ENCODE peak calls at places on chromosomes 16 and 17, in four cellular contexts. K is effector memory CD4-positive, alpha-beta T cell; Y is psoas muscle; D is IMR-90. R is an unnamed sample.

GRCh38 chr16:10485698-10486382 is 94.6 kb downstream of the EMP2 start:
- DNase-seq in D (no peak), Y (no peak), K (no peak), R (no peak)

GRCh38 chr17:36082062-36082461 is 7.9 kb downstream of the CCL3 start:
- DNase-seq in K (no peak), Y (no peak), D (no peak), R (no peak)

GRCh38 chr17:47231334-47231733 is 22.2 kb downstream of the MYL4 start:
- DNase-seq in K (no peak), D (no peak), Y (no peak), R (no peak)

GRCh38 chr16:3134338-3135119 is at the start of gene ZNF213:
- DNase-seq in K (peak; percentile 90), D (peak; percentile 97), Y (peak; percentile 97), R (peak; percentile 93)

GRCh38 chr16:35598696-35599332 is 2139.4 kb downstream of the TP53TG3F start:
- DNase-seq in Y (no peak), K (no peak), D (no peak), R (no peak)

GRCh38 chr17:20965492-20965891 is 77.3 kb downstream of the USP22 start:
- DNase-seq in Y (no peak), K (no peak), D (no peak), R (no peak)

GRCh38 chr16:10385725-10386516 is at the start of gene ATF7IP2:
- DNase-seq in Y (peak; percentile 85), K (peak; percentile 74), D (peak; percentile 77), R (peak; percentile 78)

GRCh38 chr17:29977836-29978235 is 36.4 kb downstream of the EFCAB5 start:
- DNase-seq in K (no peak), Y (no peak), D (peak; percentile 41), R (no peak)

GRCh38 chr16:10016761-10017160 is 165.5 kb downstream of the GRIN2A start:
- DNase-seq in D (no peak), K (no peak), Y (no peak), R (no peak)

GRCh38 chr17:78144146-78144719 is 2.0 kb upstream of the C17orf99 start:
- DNase-seq in K (no peak), D (peak; percentile 76), Y (peak; percentile 84), R (no peak)

GRCh38 chr16:70664325-70665112 is 18.2 kb downstream of the IL34 start:
- DNase-seq in D (no peak), Y (no peak), K (no peak), R (no peak)

GRCh38 chr16:1830213-1830612 is 3.2 kb downstream of the FAHD1 start:
- DNase-seq in K (no peak), D (no peak), Y (no peak), R (no peak)

GRCh38 chr17:75154195-75155106 is at the start of gene JPT1:
- DNase-seq in Y (peak; percentile 99), K (peak; percentile 96), D (peak; percentile 99), R (peak; percentile 96)

GRCh38 chr16:68762996-68763756 is 26.1 kb downstream of the CDH1 start:
- DNase-seq in D (no peak), Y (no peak), K (no peak), R (no peak)

GRCh38 chr17:82668631-82669099 is 20.4 kb upstream of the WDR45B start:
- DNase-seq in Y (peak; percentile 84), K (no peak), D (peak; percentile 44), R (peak; percentile 48)

GRCh38 chr17:283911-284675 is 68.5 kb downstream of the RPH3AL start:
- DNase-seq in K (no peak), Y (no peak), D (no peak), R (no peak)

GRCh38 chr17:39400547-39401411 is 647 bp downstream of the FBXL20 start:
- DNase-seq in D (no peak), K (no peak), Y (peak; percentile 70), R (no peak)

GRCh38 chr17:81334419-81334896 is 39.4 kb upstream of the SLC38A10 start:
- DNase-seq in K (no peak), D (no peak), Y (peak; percentile 75), R (no peak)

GRCh38 chr17:9644910-9645751 is at the start of gene USP43:
- DNase-seq in D (no peak), Y (no peak), K (no peak), R (no peak)

GRCh38 chr16:50166511-50167500 is 13.7 kb downstream of the TENT4B start:
- DNase-seq in K (no peak), Y (no peak), D (no peak), R (no peak)

GRCh38 chr16:13510425-13511151 is 409.4 kb upstream of the ERCC4 start:
- DNase-seq in K (no peak), Y (no peak), D (no peak), R (no peak)

GRCh38 chr17:67276075-67276474 is 31.1 kb upstream of the HELZ start:
- DNase-seq in D (no peak), K (no peak), Y (no peak), R (no peak)

GRCh38 chr16:69013991-69014390 is 91.5 kb upstream of the HAS3 start:
- DNase-seq in K (no peak), Y (no peak), D (peak; percentile 25), R (no peak)

GRCh38 chr17:8056232-8056975 is 17.5 kb downstream of the ALOX15B start:
- DNase-seq in K (no peak), D (peak; percentile 71), Y (no peak), R (peak; percentile 26)

GRCh38 chr17:647340-648197 is 67.1 kb downstream of the VPS53 start:
- DNase-seq in D (no peak), K (no peak), Y (no peak), R (no peak)

GRCh38 chr17:56629450-56630187 is 36.1 kb downstream of the NOG start:
- DNase-seq in D (peak; percentile 37), Y (no peak), K (no peak), R (peak; percentile 31)

GRCh38 chr16:75341934-75342811 is 90.7 kb upstream of the BCAR1 start:
- DNase-seq in D (peak; percentile 65), K (no peak), Y (no peak), R (no peak)
- H3K27ac ChIP-seq in D (no peak overlapping the region), K (no peak overlapping the region), Y (peak overlapping the region; percentile 6), R (no peak overlapping the region)

DNA sequence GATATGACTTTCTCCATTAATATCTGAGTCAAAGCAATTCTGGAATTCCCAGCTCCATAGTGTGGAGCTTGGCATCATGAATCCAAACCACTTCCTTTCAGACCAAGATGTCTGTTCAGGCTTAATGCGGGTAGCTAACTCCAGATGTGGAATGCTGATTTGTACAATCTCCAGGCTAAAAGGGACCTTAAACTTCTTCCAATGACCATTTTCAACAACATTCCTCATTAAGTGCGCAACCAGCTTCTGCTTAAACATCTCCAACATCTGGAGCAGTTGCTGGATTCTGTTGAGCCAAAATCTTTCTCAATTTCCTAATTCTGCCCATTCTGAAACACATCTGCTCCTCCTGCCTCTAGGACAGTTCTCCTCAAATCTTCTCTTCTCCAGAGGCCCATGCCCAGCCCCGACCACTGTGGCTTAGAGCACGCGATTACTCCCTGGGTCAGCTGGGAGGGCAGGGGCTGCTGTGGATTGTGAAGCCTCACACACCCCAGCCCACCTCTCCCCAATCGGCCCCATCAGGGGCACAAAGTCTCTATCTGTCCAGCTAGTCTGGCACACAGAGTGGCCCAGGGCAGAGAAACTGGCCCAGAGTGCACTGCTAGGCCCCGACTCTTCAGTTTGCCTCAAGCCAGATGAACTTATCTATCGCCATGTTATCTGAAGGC is 36.2 kb downstream of the ASPA start:
- DNase-seq in D (no peak), K (no peak), Y (peak; percentile 62), R (no peak)
- H3K27ac ChIP-seq in D (no peak overlapping the region), K (no peak overlapping the region), Y (peak overlapping the region; percentile 89), R (no peak overlapping the region)

DNA sequence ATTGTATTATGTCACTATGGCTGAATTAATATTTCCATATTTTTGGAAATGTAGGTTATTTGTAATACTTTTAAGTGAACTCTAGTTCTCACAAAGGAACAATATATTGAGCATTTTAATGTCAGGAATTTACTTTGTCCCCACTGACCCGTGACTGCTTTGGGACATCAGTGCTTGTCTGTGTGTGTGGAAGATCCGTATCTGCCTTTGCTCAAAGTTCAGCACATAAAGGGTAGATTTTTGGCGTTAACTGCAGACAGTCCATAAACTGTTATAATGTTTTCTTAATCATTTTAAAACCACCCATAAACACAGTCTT is 39.3 kb upstream of the AQP8 start:
- DNase-seq in D (no peak), K (no peak), Y (no peak), R (no peak)
- H3K27ac ChIP-seq in D (no peak overlapping the region), K (no peak overlapping the region), Y (no peak overlapping the region), R (no peak overlapping the region)

DNA sequence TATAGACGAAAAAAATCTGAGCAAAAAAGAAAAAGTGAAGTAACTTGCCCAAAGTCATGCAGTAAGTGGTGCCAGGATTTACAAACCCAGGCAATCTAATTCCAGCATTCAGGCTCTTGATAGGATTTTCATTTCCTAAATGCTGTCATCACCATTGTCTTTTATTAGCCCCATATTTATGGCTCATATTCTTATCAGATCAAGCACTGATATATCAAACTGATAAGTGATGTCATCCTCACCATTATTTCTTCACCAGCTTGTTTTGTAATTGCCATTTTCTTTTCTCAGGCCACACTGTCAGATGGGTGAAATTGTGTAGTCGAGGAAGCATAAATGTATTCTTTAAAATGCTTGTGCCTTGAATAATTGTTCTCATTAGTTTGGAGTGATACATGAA is 1.3 kb downstream of the RAD51C start:
- DNase-seq in D (no peak), Y (no peak), K (no peak), R (no peak)
- H3K27ac ChIP-seq in D (no peak overlapping the region), Y (no peak overlapping the region), K (no peak overlapping the region), R (no peak overlapping the region)

DNA sequence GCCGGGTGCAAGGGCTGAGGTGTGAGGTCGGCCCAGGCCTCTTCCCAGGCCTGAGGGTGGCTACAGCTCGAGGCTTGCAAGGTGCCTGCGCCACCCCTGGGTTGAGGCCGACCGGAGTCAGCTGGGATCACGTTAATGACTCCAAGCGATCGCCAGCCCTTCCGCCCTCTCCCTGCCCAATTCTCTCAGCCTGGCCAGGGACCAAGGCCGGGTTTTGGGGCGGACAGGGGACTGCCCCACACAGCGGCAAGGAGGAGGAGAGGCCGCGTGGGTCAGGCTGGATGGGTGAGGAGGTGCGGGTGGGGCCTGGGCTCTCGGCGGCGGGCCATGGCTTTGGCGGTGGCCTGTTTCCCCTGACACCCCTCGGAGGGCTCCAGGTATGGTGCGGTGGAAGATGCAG is 3.2 kb upstream of the WDR24 start:
- DNase-seq in Y (no peak), K (no peak), D (no peak), R (no peak)
- H3K27ac ChIP-seq in Y (no peak overlapping the region), K (no peak overlapping the region), D (no peak overlapping the region), R (no peak overlapping the region)